ENCODE peak calls at places on chromosomes 4 and X, in ten cellular contexts. I is CD8-positive, alpha-beta T cell; H is A549; B is CD4-positive, alpha-beta T cell; O is GM20000; Q is AG10803; S is H1; N is neural crest cell; E is upper lobe of right lung; W is fibroblast of lung. V is an unnamed sample.

GRCh38 chr4:136383126-136383525 is 1149.2 kb downstream of the PCDH18 start:
- DNase-seq in I (no peak), H (no peak), B (no peak), O (no peak), Q (no peak), S (no peak), N (no peak), E (no peak), W (no peak), V (no peak)

GRCh38 chr4:52915730-52916129 is 53.6 kb downstream of the RASL11B start:
- DNase-seq in I (no peak), H (no peak), B (no peak), O (no peak), Q (no peak), S (no peak), N (no peak), E (no peak), W (no peak), V (no peak)

GRCh38 chr4:70945452-70946055 is 43.4 kb downstream of the MOB1B start:
- DNase-seq in I (no peak), H (no peak), B (no peak), O (no peak), Q (peak), S (no peak), N (no peak), E (no peak), W (no peak), V (no peak)

GRCh38 chr4:56843421-56843899 is 22.0 kb upstream of the SPINK2 start:
- DNase-seq in I (no peak), H (no peak), B (no peak), O (no peak), Q (no peak), S (no peak), N (no peak), E (no peak), W (peak), V (no peak)

GRCh38 chr4:133149932-133150642 is 993 bp downstream of the PCDH10 start:
- DNase-seq in I (no peak), H (no peak), B (no peak), O (peak), Q (no peak), S (no peak), N (peak), E (no peak), W (peak), V (no peak)

GRCh38 chr4:114103908-114104307 is 124.5 kb upstream of the ARSJ start:
- DNase-seq in I (no peak), H (no peak), B (no peak), O (no peak), Q (no peak), S (no peak), N (no peak), E (no peak), W (no peak), V (no peak)

GRCh38 chrX:149938427-149939270 is at the start of gene EOLA2:
- DNase-seq in I (peak), H (peak), B (peak), O (peak), Q (peak), S (peak), N (peak), E (peak), W (peak), V (peak)

GRCh38 chr4:182219400-182219799 is 23.8 kb upstream of the TENM3 start:
- DNase-seq in I (no peak), H (no peak), B (no peak), O (no peak), Q (no peak), S (no peak), N (no peak), E (no peak), W (peak), V (no peak)

GRCh38 chrX:104482757-104483156 is 83.2 kb upstream of the IL1RAPL2 start:
- DNase-seq in I (no peak), H (no peak), B (no peak), O (no peak), Q (no peak), S (no peak), N (no peak), E (no peak), W (no peak), V (no peak)

GRCh38 chr4:38572798-38573197 is 91.2 kb upstream of the KLF3 start:
- DNase-seq in I (no peak), H (no peak), B (no peak), O (no peak), Q (no peak), S (no peak), N (no peak), E (no peak), W (peak), V (no peak)

GRCh38 chrX:69133561-69134542 is 31.4 kb downstream of the PJA1 start:
- DNase-seq in I (no peak), H (peak), B (no peak), O (no peak), Q (peak), S (no peak), N (peak), E (no peak), W (peak), V (no peak)

GRCh38 chrX:101062171-101062570 is 10.3 kb upstream of the TRMT2B start:
- DNase-seq in I (no peak), H (no peak), B (no peak), O (no peak), Q (peak), S (no peak), N (no peak), E (no peak), W (no peak), V (no peak)

GRCh38 chr4:189202182-189202868 is 738.3 kb upstream of the FRG1 start:
- DNase-seq in I (no peak), H (peak), B (no peak), O (peak), Q (peak), S (no peak), N (peak), E (peak), W (peak), V (no peak)

GRCh38 chr4:146368209-146368608 is 153.5 kb downstream of the SLC10A7 start:
- DNase-seq in I (no peak), H (no peak), B (no peak), O (no peak), Q (no peak), S (no peak), N (no peak), E (no peak), W (peak), V (no peak)

GRCh38 chrX:153726286-153727107 is 1.8 kb downstream of the ABCD1 start:
- DNase-seq in I (no peak), H (no peak), B (peak), O (peak), Q (peak), S (peak), N (peak), E (peak), W (peak), V (peak)

GRCh38 chr4:82753238-82753637 is 45.4 kb downstream of the SCD5 start:
- DNase-seq in I (no peak), H (no peak), B (no peak), O (no peak), Q (no peak), S (no peak), N (no peak), E (no peak), W (no peak), V (no peak)

GRCh38 chrX:51336584-51336983 is 4.0 kb downstream of the NUDT10 start:
- DNase-seq in I (no peak), H (peak), B (no peak), O (peak), Q (peak), S (no peak), N (no peak), E (no peak), W (peak), V (no peak)
- TF ChIP-seq CTCF in I (peak), H (peak), B (peak), O (no peak), Q (peak), S (peak), N (peak), E (peak), W (peak), V (no peak)

DNA sequence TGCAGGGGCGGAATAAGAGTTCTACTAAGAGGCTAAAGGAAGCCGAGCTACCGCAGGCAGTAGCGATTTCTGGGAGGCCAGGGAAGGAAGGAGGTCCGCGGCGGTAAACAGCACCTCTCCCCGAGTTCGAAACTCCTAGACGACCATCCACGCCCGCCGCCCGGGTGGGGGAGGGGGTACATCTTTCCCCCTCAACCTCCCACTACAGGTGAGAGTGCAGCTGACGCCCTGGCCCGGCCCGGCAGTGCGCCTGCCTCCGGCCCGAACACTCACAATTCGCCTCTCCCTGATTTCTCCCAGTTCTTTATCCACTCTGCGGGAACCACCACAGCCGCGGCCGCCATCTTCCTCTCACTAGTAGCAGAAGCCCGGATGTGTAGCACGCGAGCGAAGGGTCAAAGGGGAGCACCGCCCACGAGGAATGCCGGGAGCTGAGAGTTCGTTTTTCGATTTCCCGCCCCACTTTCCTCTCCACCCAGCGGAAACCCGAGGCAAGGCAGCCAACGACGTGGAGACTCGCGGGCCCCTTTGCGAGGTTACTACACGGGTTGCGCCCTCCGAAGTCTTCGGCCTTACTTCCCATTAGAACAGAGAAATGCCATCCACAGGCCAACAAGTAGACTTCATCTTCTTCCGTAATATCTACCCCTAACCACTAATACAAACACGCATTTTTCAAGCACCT is at the start of gene THOC2:
- DNase-seq in I (peak), H (peak), B (peak), O (peak), Q (peak), S (peak), N (peak), E (peak), W (peak), V (peak)
- TF ChIP-seq CTCF in I (no peak), H (no peak), B (no peak), O (no peak), Q (peak), S (no peak), N (peak), E (peak), W (peak), V (no peak)

DNA sequence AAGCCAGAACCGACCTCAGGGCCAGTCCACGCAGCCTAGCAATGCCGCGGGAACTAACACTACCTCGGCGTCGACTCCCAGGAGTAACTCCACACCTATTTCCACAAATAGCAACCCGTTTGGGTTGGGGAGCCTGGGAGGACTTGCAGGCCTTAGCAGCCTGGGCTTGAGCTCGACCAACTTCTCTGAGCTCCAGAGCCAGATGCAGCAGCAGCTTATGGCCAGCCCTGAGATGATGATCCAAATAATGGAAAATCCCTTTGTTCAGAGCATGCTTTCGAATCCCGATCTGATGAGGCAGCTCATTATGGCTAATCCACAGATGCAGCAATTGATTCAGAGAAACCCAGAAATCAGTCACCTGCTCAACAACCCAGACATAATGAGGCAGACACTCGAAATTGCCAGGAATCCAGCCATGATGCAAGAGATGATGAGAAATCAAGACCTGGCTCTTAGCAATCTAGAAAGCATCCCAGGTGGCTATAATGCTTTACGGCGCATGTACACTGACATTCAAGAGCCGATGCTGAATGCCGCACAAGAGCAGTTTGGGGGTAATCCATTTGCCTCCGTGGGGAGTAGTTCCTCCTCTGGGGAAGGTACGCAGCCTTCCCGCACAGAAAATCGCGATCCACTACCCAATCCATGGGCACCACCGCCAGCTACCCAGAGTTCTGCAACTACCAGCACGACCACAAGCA is 907 bp downstream of the UBQLN2 start:
- DNase-seq in I (no peak), H (no peak), B (no peak), O (peak), Q (peak), S (no peak), N (no peak), E (peak), W (peak), V (no peak)
- TF ChIP-seq CTCF in I (no peak), H (no peak), B (no peak), O (no peak), Q (no peak), S (no peak), N (no peak), E (no peak), W (no peak), V (no peak)

GRCh38 chr4:25845841-25846653 is 16.7 kb downstream of the SEL1L3 start:
- DNase-seq in I (no peak), H (no peak), B (no peak), O (no peak), Q (no peak), S (no peak), N (no peak), E (no peak), W (no peak), V (no peak)

GRCh38 chr4:25839687-25840086 is 23.1 kb downstream of the SEL1L3 start:
- DNase-seq in I (no peak), H (no peak), B (no peak), O (no peak), Q (no peak), S (no peak), N (no peak), E (no peak), W (no peak), V (no peak)

GRCh38 chr4:25843340-25844097 is 19.3 kb downstream of the SEL1L3 start:
- DNase-seq in I (no peak), H (no peak), B (no peak), O (peak), Q (no peak), S (no peak), N (no peak), E (peak), W (no peak), V (no peak)

GRCh38 chr4:25844957-25845712 is 17.7 kb downstream of the SEL1L3 start:
- DNase-seq in I (no peak), H (no peak), B (no peak), O (no peak), Q (no peak), S (no peak), N (no peak), E (no peak), W (no peak), V (no peak)

GRCh38 chr4:25842229-25842840 is 20.5 kb downstream of the SEL1L3 start:
- DNase-seq in I (peak), H (no peak), B (peak), O (peak), Q (no peak), S (no peak), N (no peak), E (no peak), W (no peak), V (peak)
- TF ChIP-seq CTCF in I (peak), H (no peak), B (peak), O (peak), Q (no peak), S (peak), N (no peak), E (peak), W (peak), V (no peak)

DNA sequence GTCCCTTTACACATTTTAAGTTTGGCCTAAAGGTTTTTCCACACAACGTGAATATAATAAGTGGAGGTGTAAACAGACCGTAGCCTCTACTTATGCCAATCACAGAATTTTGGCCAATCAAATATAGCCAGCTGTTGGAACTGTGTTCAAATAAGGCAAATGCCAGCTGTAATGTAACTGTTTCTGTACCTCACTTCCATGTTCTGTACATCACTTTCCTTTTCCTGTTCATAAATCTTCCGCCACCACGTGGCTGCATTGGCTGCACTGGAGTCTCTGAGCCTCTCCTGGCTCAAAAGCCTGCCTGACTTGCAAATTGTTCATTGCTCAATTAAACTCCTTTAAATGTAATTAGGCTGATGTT is 105.1 kb upstream of the SMIM31 start:
- DNase-seq in I (no peak), H (no peak), B (no peak), O (no peak), Q (no peak), S (no peak), N (no peak), E (no peak), W (no peak), V (no peak)
- TF ChIP-seq CTCF in I (no peak), H (no peak), B (no peak), O (no peak), Q (no peak), S (no peak), N (no peak), E (no peak), W (no peak), V (no peak)

GRCh38 chr4:107380190-107380589 is 339.8 kb downstream of the PAPSS1 start:
- DNase-seq in I (no peak), H (no peak), B (no peak), O (no peak), Q (no peak), S (no peak), N (no peak), E (no peak), W (no peak), V (no peak)

GRCh38 chr4:107376293-107376692 is 340.2 kb upstream of the DKK2 start:
- DNase-seq in I (no peak), H (no peak), B (no peak), O (no peak), Q (no peak), S (no peak), N (no peak), E (no peak), W (no peak), V (no peak)

GRCh38 chr4:107380836-107381438 is 339.1 kb downstream of the PAPSS1 start:
- DNase-seq in I (no peak), H (no peak), B (no peak), O (no peak), Q (peak), S (no peak), N (no peak), E (no peak), W (no peak), V (no peak)

GRCh38 chr4:107379054-107379869 is 340.8 kb downstream of the PAPSS1 start:
- DNase-seq in I (no peak), H (no peak), B (no peak), O (no peak), Q (peak), S (no peak), N (no peak), E (no peak), W (peak), V (no peak)
- TF ChIP-seq CTCF in I (no peak), H (no peak), B (no peak), O (no peak), Q (peak), S (no peak), N (no peak), E (no peak), W (no peak), V (no peak)